ENCODE peak calls at places on chromosomes 5 and 9, in four cellular contexts. U, F, L and D are unnamed samples.
A peak's percentile ranks its signal among the peaks of the same experiment; 100 is the strongest.

GRCh38 chr5:7871560-7872113 is 2.7 kb downstream of the MTRR start:
- DNase-seq in U (no peak), F (no peak), L (no peak), D (no peak)

GRCh38 chr9:87599901-87600610 is 102.4 kb downstream of the DAPK1 start:
- DNase-seq in U (no peak), F (no peak), L (no peak), D (no peak)

GRCh38 chr9:77604316-77604715 is 43.8 kb downstream of the GNA14 start:
- DNase-seq in U (no peak), F (no peak), L (no peak), D (no peak)

GRCh38 chr5:181028032-181028819 is 11.8 kb upstream of the BTNL9 start:
- DNase-seq in U (no peak), F (no peak), L (no peak), D (no peak)

GRCh38 chr9:93092171-93092991 is 3.6 kb upstream of the CARD19 start:
- DNase-seq in U (no peak), F (peak; percentile 34), L (no peak), D (no peak)

GRCh38 chr5:151195622-151196021 is 28.3 kb downstream of the CCDC69 start:
- DNase-seq in U (no peak), F (peak; percentile 55), L (no peak), D (no peak)

GRCh38 chr5:88889165-88890069 is 6.4 kb upstream of the MEF2C start:
- DNase-seq in U (peak; percentile 71), F (peak; percentile 77), L (no peak), D (peak; percentile 69)

GRCh38 chr9:113519401-113520108 is 56.0 kb downstream of the RGS3 start:
- DNase-seq in U (no peak), F (no peak), L (peak; percentile 33), D (no peak)

DNA sequence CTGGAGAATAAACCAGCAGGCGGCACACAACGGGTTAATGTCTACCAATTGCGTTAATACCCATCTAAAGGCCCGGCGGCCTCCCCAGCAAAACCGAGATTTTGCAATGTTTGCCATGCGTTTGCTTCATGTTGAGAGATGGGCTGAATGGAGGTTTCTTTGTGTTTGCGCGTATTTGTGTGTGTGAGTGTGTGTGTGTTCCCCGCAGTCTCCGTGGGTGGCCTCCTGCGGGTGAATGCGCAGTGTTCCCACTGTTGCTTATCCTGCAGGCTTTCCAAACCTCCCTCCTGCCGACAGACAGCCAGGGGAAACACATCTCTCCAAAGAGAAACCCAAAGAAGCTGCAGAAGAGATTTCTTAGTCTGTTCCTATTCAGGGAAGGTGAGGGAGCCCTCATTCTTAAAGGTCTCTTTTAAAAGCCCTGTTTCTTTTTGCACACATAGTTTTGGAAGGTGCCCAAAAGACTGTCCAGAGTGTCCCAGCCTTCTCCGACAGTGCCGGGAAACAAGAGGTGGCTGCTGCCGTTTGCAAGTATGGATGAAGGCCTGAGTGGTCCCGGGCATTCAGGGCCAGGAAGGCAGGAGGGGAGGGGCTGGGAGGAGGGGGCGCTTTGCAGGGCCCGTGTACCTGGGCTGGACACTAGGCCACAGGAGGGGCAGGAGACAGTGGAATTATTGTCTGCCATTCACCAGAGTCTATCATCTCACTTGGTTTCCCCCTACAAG is 103.8 kb upstream of the ERCC6L2 start:
- DNase-seq in U (no peak), F (no peak), L (no peak), D (no peak)
- H3K4me3 ChIP-seq in U (no peak overlapping the region), F (peak overlapping the region; percentile 17), L (no peak overlapping the region), D (no peak overlapping the region)

GRCh38 chr9:95040106-95040505 is 277.4 kb downstream of the FANCC start:
- DNase-seq in U (no peak), F (no peak), L (no peak), D (no peak)
- H3K36me3 ChIP-seq in U (peaks cover 43% of the 10 kb centered on the region), F (peaks cover 14% of the 10 kb centered on the region), L (no peaks in the 10 kb centered on the region), D (no peaks in the 10 kb centered on the region)

GRCh38 chr9:75803130-75803529 is 87.3 kb upstream of the PCSK5 start:
- DNase-seq in U (no peak), F (no peak), L (peak; percentile 8), D (no peak)
- H3K4me3 ChIP-seq in U (no peak overlapping the region), F (no peak overlapping the region), L (no peak overlapping the region), D (no peak overlapping the region)

DNA sequence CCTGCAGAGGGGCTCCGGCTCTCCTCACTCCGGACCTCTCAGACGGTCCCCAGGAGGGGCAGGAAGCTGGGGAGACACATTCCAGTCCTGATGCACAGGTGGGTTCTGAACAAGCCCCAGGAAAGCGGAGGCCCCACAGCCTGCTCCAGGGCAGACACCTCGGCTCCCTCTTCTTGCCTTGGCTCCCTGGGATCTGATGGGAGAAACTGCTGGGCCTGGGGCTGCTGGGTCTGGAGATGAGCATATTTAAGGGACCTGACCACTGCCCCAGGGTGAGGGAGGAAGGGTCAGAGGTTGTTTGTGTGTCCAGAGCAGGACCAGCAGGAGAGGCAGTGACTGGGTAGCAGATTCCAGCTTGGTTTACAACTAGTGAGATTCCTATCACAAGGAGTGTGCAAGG is 1.2 kb downstream of the CORO2A start:
- DNase-seq in U (no peak), F (no peak), L (no peak), D (no peak)
- H3K36me3 ChIP-seq in U (no peaks in the 10 kb centered on the region), F (no peaks in the 10 kb centered on the region), L (no peaks in the 10 kb centered on the region), D (peaks cover 2% of the 10 kb centered on the region)

DNA sequence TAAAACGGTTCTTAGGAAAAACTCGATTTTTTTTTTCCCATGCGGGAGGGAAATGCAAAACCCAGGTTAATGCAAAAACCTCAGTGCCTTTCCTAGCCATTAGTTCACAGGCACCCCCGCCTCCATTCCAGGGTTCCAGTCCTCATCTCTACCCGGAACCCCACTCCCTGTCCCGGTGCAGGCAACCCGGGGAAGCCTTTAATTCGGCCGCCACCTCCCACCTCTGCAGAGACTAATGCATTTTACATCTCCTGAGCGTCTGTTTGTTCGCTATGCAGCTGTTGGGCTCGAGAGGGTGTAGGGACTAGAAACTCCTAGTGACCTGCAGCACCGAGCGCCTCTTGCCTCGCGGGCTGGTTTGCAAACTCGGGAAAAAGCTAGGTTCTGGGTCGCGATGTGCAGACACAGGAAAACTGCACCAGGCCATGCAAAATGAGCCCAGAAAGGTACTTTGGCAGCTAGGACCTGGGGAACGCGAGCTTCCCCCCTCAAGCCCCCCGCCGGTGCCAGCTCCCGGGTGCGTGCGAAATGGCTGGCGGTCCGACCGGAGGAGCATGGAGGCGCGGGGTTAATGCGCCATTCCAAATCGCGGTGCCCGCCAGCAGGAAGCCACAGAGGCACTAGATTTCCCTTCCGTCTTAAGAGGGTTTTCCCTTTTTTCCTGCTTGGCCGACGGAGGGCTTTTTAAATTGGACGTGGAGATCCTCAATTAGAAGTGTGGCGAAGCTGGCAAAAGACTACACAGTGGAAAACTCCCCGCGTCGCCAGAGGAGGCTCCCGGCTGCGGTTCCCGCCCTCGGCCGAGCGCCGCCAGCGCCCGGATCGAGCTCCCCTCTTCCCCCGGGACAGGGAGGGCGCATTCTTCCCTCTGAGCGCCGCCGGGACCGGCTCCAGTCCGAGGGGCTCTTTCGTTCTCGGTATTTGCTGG is 3.4 kb downstream of the GDNF start:
- DNase-seq in U (peak; percentile 25), F (no peak), L (peak; percentile 17), D (no peak)
- H3K4me3 ChIP-seq in U (peak overlapping the region; percentile 25), F (peak overlapping the region; percentile 35), L (peak overlapping the region; percentile 37), D (no peak overlapping the region)

GRCh38 chr9:86072393-86073016 is 26.9 kb downstream of the GOLM1 start:
- DNase-seq in U (no peak), F (no peak), L (no peak), D (no peak)

GRCh38 chr9:86073839-86074238 is 25.5 kb downstream of the GOLM1 start:
- DNase-seq in U (no peak), F (no peak), L (no peak), D (no peak)

GRCh38 chr9:86075132-86075807 is 24.1 kb downstream of the GOLM1 start:
- DNase-seq in U (no peak), F (no peak), L (no peak), D (no peak)

GRCh38 chr9:86064220-86064619 is 35.1 kb downstream of the GOLM1 start:
- DNase-seq in U (no peak), F (no peak), L (no peak), D (no peak)

DNA sequence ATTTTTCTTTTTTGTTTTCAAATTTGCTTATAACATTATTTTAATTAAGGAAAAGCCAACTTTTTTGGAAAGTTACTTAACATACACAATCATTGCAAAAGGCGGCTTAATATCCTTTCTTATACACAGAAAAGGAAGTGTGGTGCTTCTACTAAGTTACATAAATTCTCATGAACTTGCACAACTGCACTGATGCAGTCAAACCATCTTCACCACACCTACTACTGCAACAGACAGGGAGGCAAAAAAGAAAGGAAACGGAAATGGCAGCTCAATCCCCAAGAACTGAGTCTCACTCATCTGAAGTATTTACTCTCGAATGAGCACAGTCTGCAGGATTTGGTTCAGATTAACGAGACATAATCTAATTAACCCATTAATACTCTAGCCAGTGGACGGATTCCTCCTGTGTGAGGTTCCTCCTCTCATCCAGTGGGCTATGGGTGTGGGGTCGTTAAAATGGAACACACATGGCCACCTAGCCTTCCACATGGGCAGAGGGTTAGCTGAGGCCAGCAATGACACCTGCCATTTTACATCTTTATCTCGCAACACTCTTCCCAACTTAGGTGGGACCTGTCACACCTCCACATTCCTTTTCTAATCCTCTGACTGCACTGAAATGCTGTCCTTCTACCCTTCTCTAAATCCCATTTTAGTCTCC is 30.0 kb downstream of the GOLM1 start:
- DNase-seq in U (no peak), F (no peak), L (no peak), D (no peak)
- H3K36me3 ChIP-seq in U (no peaks in the 10 kb centered on the region), F (no peaks in the 10 kb centered on the region), L (no peaks in the 10 kb centered on the region), D (no peaks in the 10 kb centered on the region)

DNA sequence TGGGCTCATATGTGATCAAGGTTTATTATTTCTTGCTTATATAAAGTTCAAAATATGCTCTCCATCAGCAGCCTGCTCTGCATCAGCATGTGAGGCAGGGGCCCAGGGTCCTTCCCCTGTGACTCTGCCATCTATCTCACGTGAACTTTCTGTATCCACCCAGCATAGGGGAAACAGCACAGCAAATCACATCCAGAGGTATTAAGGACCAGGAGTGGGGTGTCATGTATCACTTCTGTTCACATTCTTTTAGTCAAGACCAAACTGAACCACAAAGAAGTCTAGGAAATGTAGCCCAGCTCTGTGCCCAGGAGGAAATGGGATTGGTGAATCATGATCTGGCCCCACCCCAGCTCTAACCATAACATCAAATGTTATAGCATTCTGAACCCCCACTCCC is 473.5 kb downstream of the ARHGEF28 start:
- DNase-seq in U (no peak), F (no peak), L (no peak), D (no peak)
- H3K4me3 ChIP-seq in U (no peak overlapping the region), F (no peak overlapping the region), L (no peak overlapping the region), D (no peak overlapping the region)

DNA sequence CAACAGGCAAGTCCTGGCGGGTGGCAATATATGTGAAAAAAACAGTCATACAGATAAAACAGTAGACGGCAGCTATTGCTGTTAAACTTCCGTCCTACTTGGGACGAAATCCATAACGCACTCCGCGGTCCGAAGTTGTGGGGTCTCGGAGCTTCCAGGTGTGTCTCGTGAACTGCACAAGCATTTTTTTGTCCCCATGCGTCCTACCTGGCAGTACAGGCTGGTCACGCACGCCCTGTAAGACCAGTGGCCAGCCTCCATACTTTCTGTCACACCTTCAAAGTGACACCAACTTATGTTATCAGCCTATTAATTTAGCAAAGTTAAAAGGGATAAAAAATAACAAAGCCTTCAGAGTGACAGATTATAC is 51.3 kb downstream of the TGFBI start:
- DNase-seq in U (no peak), F (no peak), L (peak; percentile 49), D (no peak)
- H3K36me3 ChIP-seq in U (no peaks in the 10 kb centered on the region), F (no peaks in the 10 kb centered on the region), L (no peaks in the 10 kb centered on the region), D (no peaks in the 10 kb centered on the region)